ENCODE peak calls at places on chromosome 7, in five cellular contexts. One of them, this sample, is unnamed.

GRCh38 chr7:5689118-5689517 is 92.3 kb downstream of the RNF216 start:
- DNase-seq in ELR: peak
- DNase-seq in mesendoderm: no peak
- DNase-seq in thoracic aorta: no peak
- DNase-seq in left ventricle myocardium inferior: no peak
- DNase-seq in this sample: peak

GRCh38 chr7:75946207-75946855 is 31.4 kb downstream of the POR start:
- DNase-seq in ELR: no peak
- DNase-seq in mesendoderm: no peak
- DNase-seq in thoracic aorta: no peak
- DNase-seq in left ventricle myocardium inferior: no peak
- DNase-seq in this sample: no peak

GRCh38 chr7:136053689-136054485 is 76.7 kb upstream of the MTPN start:
- DNase-seq in ELR: no peak
- DNase-seq in mesendoderm: no peak
- DNase-seq in thoracic aorta: no peak
- DNase-seq in left ventricle myocardium inferior: no peak
- DNase-seq in this sample: no peak

GRCh38 chr7:135512135-135512887 is 2.4 kb upstream of the CNOT4 start:
- DNase-seq in ELR: peak
- DNase-seq in mesendoderm: peak
- DNase-seq in thoracic aorta: no peak
- DNase-seq in left ventricle myocardium inferior: no peak
- DNase-seq in this sample: peak

GRCh38 chr7:131686833-131687232 is 130.4 kb upstream of the PODXL start:
- DNase-seq in ELR: no peak
- DNase-seq in mesendoderm: no peak
- DNase-seq in thoracic aorta: no peak
- DNase-seq in left ventricle myocardium inferior: no peak
- DNase-seq in this sample: no peak

GRCh38 chr7:32494946-32495297 is 367 bp upstream of the AVL9 start:
- DNase-seq in ELR: no peak
- DNase-seq in mesendoderm: no peak
- DNase-seq in thoracic aorta: no peak
- DNase-seq in left ventricle myocardium inferior: no peak
- DNase-seq in this sample: no peak

GRCh38 chr7:120052884-120053382 is 220.0 kb upstream of the KCND2 start:
- DNase-seq in ELR: peak
- DNase-seq in mesendoderm: peak
- DNase-seq in thoracic aorta: no peak
- DNase-seq in left ventricle myocardium inferior: peak
- DNase-seq in this sample: peak

GRCh38 chr7:127683776-127684681 is 32.0 kb downstream of the SND1 start:
- DNase-seq in ELR: no peak
- DNase-seq in mesendoderm: peak
- DNase-seq in thoracic aorta: no peak
- DNase-seq in left ventricle myocardium inferior: no peak
- DNase-seq in this sample: no peak

GRCh38 chr7:140398821-140399220 is 491 bp upstream of the SLC37A3 start:
- DNase-seq in ELR: no peak
- DNase-seq in mesendoderm: no peak
- DNase-seq in thoracic aorta: no peak
- DNase-seq in left ventricle myocardium inferior: no peak
- DNase-seq in this sample: no peak

GRCh38 chr7:137403282-137403681 is 59.7 kb upstream of the PTN start:
- DNase-seq in ELR: no peak
- DNase-seq in mesendoderm: peak
- DNase-seq in thoracic aorta: no peak
- DNase-seq in left ventricle myocardium inferior: no peak
- DNase-seq in this sample: no peak

GRCh38 chr7:73895626-73896025 is 34.7 kb downstream of the TMEM270 start:
- DNase-seq in ELR: no peak
- DNase-seq in mesendoderm: no peak
- DNase-seq in thoracic aorta: no peak
- DNase-seq in left ventricle myocardium inferior: no peak
- DNase-seq in this sample: no peak

GRCh38 chr7:90625562-90625961 is 29.4 kb downstream of the CDK14 start:
- DNase-seq in ELR: peak
- DNase-seq in mesendoderm: peak
- DNase-seq in thoracic aorta: no peak
- DNase-seq in left ventricle myocardium inferior: peak
- DNase-seq in this sample: peak

GRCh38 chr7:27151945-27152815 is at the start of gene HOXA3:
- DNase-seq in ELR: peak
- DNase-seq in mesendoderm: no peak
- DNase-seq in thoracic aorta: no peak
- DNase-seq in left ventricle myocardium inferior: peak
- DNase-seq in this sample: peak

GRCh38 chr7:94135180-94135579 is 131.0 kb upstream of the BET1 start:
- DNase-seq in ELR: no peak
- DNase-seq in mesendoderm: no peak
- DNase-seq in thoracic aorta: no peak
- DNase-seq in left ventricle myocardium inferior: no peak
- DNase-seq in this sample: no peak

GRCh38 chr7:94049615-94050014 is 45.5 kb upstream of the BET1 start:
- DNase-seq in ELR: no peak
- DNase-seq in mesendoderm: peak
- DNase-seq in thoracic aorta: no peak
- DNase-seq in left ventricle myocardium inferior: no peak
- DNase-seq in this sample: no peak

GRCh38 chr7:152292897-152293296 is 142.9 kb downstream of the KMT2C start:
- DNase-seq in ELR: no peak
- DNase-seq in mesendoderm: no peak
- DNase-seq in thoracic aorta: no peak
- DNase-seq in left ventricle myocardium inferior: no peak
- DNase-seq in this sample: no peak

GRCh38 chr7:41029072-41029492 is 673.8 kb downstream of the INHBA start:
- DNase-seq in ELR: peak
- DNase-seq in mesendoderm: peak
- DNase-seq in thoracic aorta: no peak
- DNase-seq in left ventricle myocardium inferior: no peak
- DNase-seq in this sample: peak

GRCh38 chr7:87003872-87004798 is 55.3 kb downstream of the ELAPOR2 start:
- DNase-seq in ELR: no peak
- DNase-seq in mesendoderm: peak
- DNase-seq in thoracic aorta: no peak
- DNase-seq in left ventricle myocardium inferior: no peak
- DNase-seq in this sample: no peak

GRCh38 chr7:129845972-129846327 is 106.8 kb downstream of the UBE2H start:
- DNase-seq in ELR: peak
- DNase-seq in mesendoderm: no peak
- DNase-seq in thoracic aorta: no peak
- DNase-seq in left ventricle myocardium inferior: no peak
- DNase-seq in this sample: peak

GRCh38 chr7:73437699-73438416 is 4.3 kb downstream of the FZD9 start:
- DNase-seq in ELR: no peak
- DNase-seq in mesendoderm: no peak
- DNase-seq in thoracic aorta: no peak
- DNase-seq in left ventricle myocardium inferior: no peak
- DNase-seq in this sample: no peak

GRCh38 chr7:6172331-6173295 is 99.8 kb downstream of the CYTH3 start:
- DNase-seq in ELR: peak
- DNase-seq in mesendoderm: no peak
- DNase-seq in thoracic aorta: no peak
- DNase-seq in left ventricle myocardium inferior: no peak
- DNase-seq in this sample: peak

GRCh38 chr7:877312-878232 is 1.2 kb downstream of the GET4 start:
- DNase-seq in ELR: peak
- DNase-seq in mesendoderm: peak
- DNase-seq in thoracic aorta: no peak
- DNase-seq in left ventricle myocardium inferior: no peak
- DNase-seq in this sample: no peak

GRCh38 chr7:101953248-101953819 is 135.9 kb downstream of the CUX1 start:
- DNase-seq in ELR: peak
- DNase-seq in mesendoderm: no peak
- DNase-seq in thoracic aorta: no peak
- DNase-seq in left ventricle myocardium inferior: no peak
- DNase-seq in this sample: peak

GRCh38 chr7:85033263-85033662 is 153.6 kb downstream of the SEMA3D start:
- DNase-seq in ELR: no peak
- DNase-seq in mesendoderm: no peak
- DNase-seq in thoracic aorta: no peak
- DNase-seq in left ventricle myocardium inferior: no peak
- DNase-seq in this sample: no peak

GRCh38 chr7:87715511-87715910 is 87.3 kb downstream of the RUNDC3B start:
- DNase-seq in ELR: no peak
- DNase-seq in mesendoderm: no peak
- DNase-seq in thoracic aorta: no peak
- DNase-seq in left ventricle myocardium inferior: no peak
- DNase-seq in this sample: no peak

GRCh38 chr7:139914306-139914747 is 85.3 kb downstream of the TBXAS1 start:
- DNase-seq in ELR: peak
- DNase-seq in mesendoderm: no peak
- DNase-seq in thoracic aorta: no peak
- DNase-seq in left ventricle myocardium inferior: no peak
- DNase-seq in this sample: peak

GRCh38 chr7:40572810-40573470 is 438.1 kb downstream of the SUGCT start:
- DNase-seq in ELR: peak
- DNase-seq in mesendoderm: no peak
- DNase-seq in thoracic aorta: no peak
- DNase-seq in left ventricle myocardium inferior: no peak
- DNase-seq in this sample: peak

GRCh38 chr7:154640266-154640865 is 362.6 kb downstream of the PAXIP1 start:
- DNase-seq in ELR: no peak
- DNase-seq in mesendoderm: peak
- DNase-seq in thoracic aorta: no peak
- DNase-seq in left ventricle myocardium inferior: no peak
- DNase-seq in this sample: no peak

GRCh38 chr7:37208528-37208927 is 240.1 kb downstream of the ELMO1 start:
- DNase-seq in ELR: peak
- DNase-seq in mesendoderm: peak
- DNase-seq in thoracic aorta: peak
- DNase-seq in left ventricle myocardium inferior: peak
- DNase-seq in this sample: peak

GRCh38 chr7:119944601-119944972 is 328.4 kb upstream of the KCND2 start:
- DNase-seq in ELR: no peak
- DNase-seq in mesendoderm: no peak
- DNase-seq in thoracic aorta: no peak
- DNase-seq in left ventricle myocardium inferior: no peak
- DNase-seq in this sample: no peak

GRCh38 chr7:30707391-30708351 is 25.4 kb upstream of the CRHR2 start:
- DNase-seq in ELR: no peak
- DNase-seq in mesendoderm: no peak
- DNase-seq in thoracic aorta: no peak
- DNase-seq in left ventricle myocardium inferior: peak
- DNase-seq in this sample: no peak

GRCh38 chr7:117012284-117013174 is 59.2 kb downstream of the ST7 start:
- DNase-seq in ELR: peak
- DNase-seq in mesendoderm: peak
- DNase-seq in thoracic aorta: no peak
- DNase-seq in left ventricle myocardium inferior: no peak
- DNase-seq in this sample: peak

GRCh38 chr7:47549916-47550315 is 32.0 kb downstream of the TNS3 start:
- DNase-seq in ELR: no peak
- DNase-seq in mesendoderm: no peak
- DNase-seq in thoracic aorta: no peak
- DNase-seq in left ventricle myocardium inferior: no peak
- DNase-seq in this sample: no peak

GRCh38 chr7:48154792-48155413 is 16.4 kb upstream of the ABCA13 start:
- DNase-seq in ELR: peak
- DNase-seq in mesendoderm: peak
- DNase-seq in thoracic aorta: no peak
- DNase-seq in left ventricle myocardium inferior: no peak
- DNase-seq in this sample: peak

GRCh38 chr7:129887865-129888264 is 64.9 kb downstream of the UBE2H start:
- DNase-seq in ELR: no peak
- DNase-seq in mesendoderm: no peak
- DNase-seq in thoracic aorta: no peak
- DNase-seq in left ventricle myocardium inferior: no peak
- DNase-seq in this sample: no peak

GRCh38 chr7:7122701-7123281 is 59.6 kb upstream of the C1GALT1 start:
- DNase-seq in ELR: peak
- DNase-seq in mesendoderm: no peak
- DNase-seq in thoracic aorta: no peak
- DNase-seq in left ventricle myocardium inferior: no peak
- DNase-seq in this sample: peak

GRCh38 chr7:158353606-158354570 is 233.7 kb downstream of the PTPRN2 start:
- DNase-seq in ELR: no peak
- DNase-seq in mesendoderm: peak
- DNase-seq in thoracic aorta: no peak
- DNase-seq in left ventricle myocardium inferior: no peak
- DNase-seq in this sample: no peak

GRCh38 chr7:787332-788240 is 44.7 kb upstream of the SUN1 start:
- DNase-seq in ELR: peak
- DNase-seq in mesendoderm: no peak
- DNase-seq in thoracic aorta: no peak
- DNase-seq in left ventricle myocardium inferior: no peak
- DNase-seq in this sample: no peak

GRCh38 chr7:85041599-85042216 is 145.1 kb downstream of the SEMA3D start:
- DNase-seq in ELR: peak
- DNase-seq in mesendoderm: peak
- DNase-seq in thoracic aorta: no peak
- DNase-seq in left ventricle myocardium inferior: peak
- DNase-seq in this sample: peak